ENCODE peak calls at places on chromosome 5, in ten cellular contexts. F is CD8-positive, alpha-beta T cell; D is HAP-1; N is IMR-90; P is psoas muscle; C is mesenchymal stem cell; S is hepatocyte; B is right cardiac atrium; X is esophagus squamous epithelium; M is PC-9. K is an unnamed sample. For H3K4me1, the result is how much of the 10 kb centered on the place peaks cover.

GRCh38 chr5:122772446-122772845 is 2.4 kb upstream of the SNX2 start:
- DNase-seq in F (no peak), D (no peak), N (peak), P (no peak), C (peak), S (no peak), B (no peak), X (no peak), M (no peak), K (no peak)

GRCh38 chr5:14348142-14348541 is 205.0 kb downstream of the TRIO start:
- DNase-seq in F (no peak), D (no peak), N (peak), P (no peak), C (no peak), S (no peak), B (no peak), X (no peak), M (no peak), K (no peak)

GRCh38 chr5:173627860-173628392 is 11.5 kb upstream of the BOD1 start:
- DNase-seq in F (no peak), D (no peak), N (no peak), P (no peak), C (no peak), S (no peak), B (no peak), X (no peak), M (no peak), K (no peak)

GRCh38 chr5:127518319-127518621 is 830 bp downstream of the PRRC1 start:
- DNase-seq in F (no peak), D (no peak), N (peak), P (no peak), C (peak), S (no peak), B (no peak), X (no peak), M (no peak), K (no peak)

GRCh38 chr5:135391123-135391868 is 7.7 kb downstream of the MACROH2A1 start:
- DNase-seq in F (no peak), D (no peak), N (peak), P (no peak), C (peak), S (no peak), B (no peak), X (no peak), M (no peak), K (no peak)

GRCh38 chr5:31962928-31963327 is 211.2 kb downstream of the GOLPH3 start:
- DNase-seq in F (no peak), D (no peak), N (no peak), P (no peak), C (no peak), S (peak), B (no peak), X (no peak), M (no peak), K (no peak)

GRCh38 chr5:14490309-14490711 is 91.3 kb upstream of the OTULINL start:
- DNase-seq in F (no peak), D (no peak), N (no peak), P (no peak), C (no peak), S (no peak), B (peak), X (no peak), M (no peak), K (no peak)

GRCh38 chr5:38208782-38209378 is 49.5 kb upstream of the EGFLAM start:
- DNase-seq in F (no peak), D (peak), N (peak), P (no peak), C (peak), S (peak), B (no peak), X (no peak), M (peak), K (peak)

GRCh38 chr5:118554991-118555390 is 433.4 kb downstream of the DTWD2 start:
- DNase-seq in F (no peak), D (no peak), N (no peak), P (no peak), C (no peak), S (no peak), B (no peak), X (no peak), M (no peak), K (no peak)

GRCh38 chr5:65769539-65769938 is 47.5 kb downstream of the NLN start:
- DNase-seq in F (no peak), D (no peak), N (peak), P (no peak), C (peak), S (no peak), B (no peak), X (no peak), M (no peak), K (no peak)

GRCh38 chr5:154375331-154376008 is 70.3 kb upstream of the SAP30L start:
- DNase-seq in F (no peak), D (no peak), N (peak), P (no peak), C (no peak), S (no peak), B (no peak), X (no peak), M (no peak), K (no peak)

GRCh38 chr5:17099946-17100345 is 117.5 kb upstream of the BASP1 start:
- DNase-seq in F (no peak), D (no peak), N (no peak), P (no peak), C (no peak), S (no peak), B (no peak), X (no peak), M (no peak), K (no peak)

GRCh38 chr5:149447373-149448367 is 68.6 kb upstream of the IL17B start:
- DNase-seq in F (no peak), D (no peak), N (no peak), P (no peak), C (peak), S (no peak), B (no peak), X (no peak), M (no peak), K (no peak)
- H3K4me1 ChIP-seq in F (under half), D (under half), N (under half), P (half or more), C (under half), S (under half), B (under half), X (under half), M (under half), K (under half)

DNA sequence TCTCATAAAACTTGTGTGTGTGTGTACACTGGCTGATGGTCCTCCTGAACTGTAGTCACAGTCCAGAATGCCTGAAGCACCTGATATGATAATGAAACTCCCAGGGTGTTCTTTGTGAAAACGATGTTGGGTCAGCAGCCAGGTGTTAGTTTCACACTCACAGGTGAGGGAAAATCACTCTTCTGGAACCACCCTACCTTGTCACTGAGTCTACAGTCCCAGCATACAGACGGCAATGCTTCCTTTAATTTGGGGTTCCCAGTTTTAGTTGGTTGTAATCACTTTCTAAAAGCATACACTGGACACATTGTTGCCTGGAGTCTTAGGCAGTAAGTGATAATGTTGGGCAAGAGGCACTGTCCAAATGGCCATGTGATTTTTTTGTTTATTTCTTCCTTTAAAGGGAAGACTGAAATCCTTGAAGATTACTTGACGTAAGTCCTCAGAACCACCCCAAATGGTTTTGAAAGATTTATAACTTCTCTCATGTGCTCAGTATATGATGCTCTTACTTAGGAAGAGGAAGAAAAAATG is 18.2 kb upstream of the MGAT1 start:
- DNase-seq in F (no peak), D (no peak), N (peak), P (no peak), C (peak), S (no peak), B (no peak), X (no peak), M (no peak), K (no peak)
- H3K4me3 ChIP-seq in F (no peak), D (no peak), N (no peak), P (no peak), C (no peak), S (no peak), B (no peak), X (peak), M (no peak), K (no peak)

GRCh38 chr5:177505075-177505474 is 4.6 kb downstream of the DOK3 start:
- DNase-seq in F (no peak), D (no peak), N (no peak), P (no peak), C (no peak), S (no peak), B (peak), X (no peak), M (no peak), K (no peak)

GRCh38 chr5:177504086-177505056 is 5.3 kb downstream of the DOK3 start:
- DNase-seq in F (no peak), D (no peak), N (no peak), P (no peak), C (no peak), S (no peak), B (peak), X (no peak), M (no peak), K (no peak)

GRCh38 chr5:177502886-177503285 is 5.5 kb upstream of the PDLIM7 start:
- DNase-seq in F (no peak), D (no peak), N (no peak), P (no peak), C (no peak), S (no peak), B (peak), X (no peak), M (no peak), K (no peak)

GRCh38 chr5:177501874-177502678 is 4.7 kb upstream of the PDLIM7 start:
- DNase-seq in F (no peak), D (no peak), N (no peak), P (no peak), C (no peak), S (no peak), B (no peak), X (no peak), M (no peak), K (no peak)

GRCh38 chr5:177503351-177504085 is 6.1 kb downstream of the DOK3 start:
- DNase-seq in F (no peak), D (no peak), N (no peak), P (no peak), C (no peak), S (no peak), B (peak), X (no peak), M (no peak), K (no peak)
- H3K4me1 ChIP-seq in F (under half), D (under half), N (under half), P (under half), C (under half), S (under half), B (under half), X (under half), M (under half), K (under half)

GRCh38 chr5:72599519-72600400 is 92.5 kb upstream of the ZNF366 start:
- DNase-seq in F (no peak), D (no peak), N (peak), P (no peak), C (peak), S (no peak), B (no peak), X (no peak), M (no peak), K (no peak)
- H3K4me3 ChIP-seq in F (no peak), D (no peak), N (no peak), P (no peak), C (peak), S (no peak), B (no peak), X (no peak), M (peak), K (no peak)

DNA sequence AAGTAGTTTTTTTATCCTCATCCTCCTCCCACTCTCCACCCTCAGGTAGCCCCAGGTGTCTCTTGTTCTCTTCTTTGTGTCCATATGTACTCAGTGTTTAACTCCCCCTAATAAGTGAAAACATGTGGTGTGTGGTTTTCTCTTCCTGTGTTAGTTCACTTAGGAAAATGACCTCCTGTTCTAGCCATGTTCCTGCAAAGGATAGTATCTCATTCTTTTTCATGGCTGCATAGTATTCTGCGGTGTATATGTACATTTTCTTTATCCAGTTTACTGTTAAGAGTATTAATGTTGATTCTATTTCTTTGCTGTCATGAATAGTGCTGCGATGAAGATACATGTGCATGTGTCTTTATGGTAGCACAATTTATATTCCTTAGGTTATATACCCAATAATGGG is 68.4 kb upstream of the RANBP3L start:
- DNase-seq in F (no peak), D (no peak), N (no peak), P (no peak), C (no peak), S (no peak), B (no peak), X (no peak), M (no peak), K (no peak)
- H3K4me1 ChIP-seq in F (under half), D (under half), N (under half), P (under half), C (under half), S (under half), B (under half), X (under half), M (under half), K (under half)